ENCODE peak calls at places on chromosomes 6 and 20, in six cellular contexts. One of them, this sample, is unnamed.

GRCh38 chr20:50540620-50541605 is 30.7 kb downstream of the PTPN1 start:
- DNase-seq in type B pancreatic cell: no peak
- DNase-seq in progenitor cell of endocrine pancreas: no peak
- DNase-seq in RWPE1: peak
- DNase-seq in stomach: no peak
- DNase-seq in cardiac septum: no peak
- DNase-seq in this sample: no peak

GRCh38 chr6:41736207-41736710 is 851 bp upstream of the TFEB start:
- DNase-seq in type B pancreatic cell: no peak
- DNase-seq in progenitor cell of endocrine pancreas: no peak
- DNase-seq in RWPE1: no peak
- DNase-seq in stomach: peak
- DNase-seq in cardiac septum: no peak
- DNase-seq in this sample: no peak

GRCh38 chr20:32343438-32343837 is 14.7 kb upstream of the ASXL1 start:
- DNase-seq in type B pancreatic cell: no peak
- DNase-seq in progenitor cell of endocrine pancreas: no peak
- DNase-seq in RWPE1: peak
- DNase-seq in stomach: no peak
- DNase-seq in cardiac septum: no peak
- DNase-seq in this sample: no peak

GRCh38 chr20:50221501-50222323 is 31.1 kb downstream of the CEBPB start:
- DNase-seq in type B pancreatic cell: no peak
- DNase-seq in progenitor cell of endocrine pancreas: no peak
- DNase-seq in RWPE1: peak
- DNase-seq in stomach: no peak
- DNase-seq in cardiac septum: peak
- DNase-seq in this sample: no peak

GRCh38 chr6:106223300-106223930 is 102.1 kb downstream of the ATG5 start:
- DNase-seq in type B pancreatic cell: no peak
- DNase-seq in progenitor cell of endocrine pancreas: peak
- DNase-seq in RWPE1: peak
- DNase-seq in stomach: peak
- DNase-seq in cardiac septum: no peak
- DNase-seq in this sample: no peak

GRCh38 chr6:129543981-129544380 is 166.0 kb downstream of the ARHGAP18 start:
- DNase-seq in type B pancreatic cell: no peak
- DNase-seq in progenitor cell of endocrine pancreas: no peak
- DNase-seq in RWPE1: no peak
- DNase-seq in stomach: no peak
- DNase-seq in cardiac septum: no peak
- DNase-seq in this sample: no peak

GRCh38 chr20:58127731-58128130 is 100.7 kb downstream of the ANKRD60 start:
- DNase-seq in type B pancreatic cell: peak
- DNase-seq in progenitor cell of endocrine pancreas: no peak
- DNase-seq in RWPE1: peak
- DNase-seq in stomach: no peak
- DNase-seq in cardiac septum: no peak
- DNase-seq in this sample: no peak

GRCh38 chr20:2840967-2841531 is 504 bp downstream of the VPS16 start:
- DNase-seq in type B pancreatic cell: no peak
- DNase-seq in progenitor cell of endocrine pancreas: peak
- DNase-seq in RWPE1: peak
- DNase-seq in stomach: peak
- DNase-seq in cardiac septum: peak
- DNase-seq in this sample: peak

GRCh38 chr6:9851541-9852380 is 563.1 kb downstream of the TFAP2A start:
- DNase-seq in type B pancreatic cell: no peak
- DNase-seq in progenitor cell of endocrine pancreas: no peak
- DNase-seq in RWPE1: peak
- DNase-seq in stomach: no peak
- DNase-seq in cardiac septum: no peak
- DNase-seq in this sample: no peak

GRCh38 chr6:55913213-55914195 is 38.1 kb upstream of the BMP5 start:
- DNase-seq in type B pancreatic cell: no peak
- DNase-seq in progenitor cell of endocrine pancreas: no peak
- DNase-seq in RWPE1: no peak
- DNase-seq in stomach: no peak
- DNase-seq in cardiac septum: no peak
- DNase-seq in this sample: no peak

GRCh38 chr6:6975395-6976111 is 132.2 kb upstream of the RREB1 start:
- DNase-seq in type B pancreatic cell: no peak
- DNase-seq in progenitor cell of endocrine pancreas: no peak
- DNase-seq in RWPE1: no peak
- DNase-seq in stomach: no peak
- DNase-seq in cardiac septum: no peak
- DNase-seq in this sample: no peak

GRCh38 chr6:82741996-82742385 is 323.6 kb downstream of the UBE3D start:
- DNase-seq in type B pancreatic cell: no peak
- DNase-seq in progenitor cell of endocrine pancreas: no peak
- DNase-seq in RWPE1: no peak
- DNase-seq in stomach: no peak
- DNase-seq in cardiac septum: no peak
- DNase-seq in this sample: no peak

GRCh38 chr6:133248241-133249001 is 7.3 kb downstream of the EYA4 start:
- DNase-seq in type B pancreatic cell: no peak
- DNase-seq in progenitor cell of endocrine pancreas: no peak
- DNase-seq in RWPE1: peak
- DNase-seq in stomach: no peak
- DNase-seq in cardiac septum: no peak
- DNase-seq in this sample: no peak

GRCh38 chr6:130849501-130850039 is 22.4 kb downstream of the SMLR1 start:
- DNase-seq in type B pancreatic cell: no peak
- DNase-seq in progenitor cell of endocrine pancreas: no peak
- DNase-seq in RWPE1: no peak
- DNase-seq in stomach: no peak
- DNase-seq in cardiac septum: no peak
- DNase-seq in this sample: no peak

GRCh38 chr6:3305216-3305565 is 46.4 kb downstream of the PSMG4 start:
- DNase-seq in type B pancreatic cell: no peak
- DNase-seq in progenitor cell of endocrine pancreas: no peak
- DNase-seq in RWPE1: no peak
- DNase-seq in stomach: no peak
- DNase-seq in cardiac septum: no peak
- DNase-seq in this sample: no peak

This sample was measured in substantia nigra.